ENCODE peak calls at places on chromosomes 13 and 19, in four cellular contexts. F is ovary; P is CD8-positive, alpha-beta T cell; H is ascending aorta. D is an unnamed sample. For H3K4me1, the result is how much of the 10 kb centered on the place peaks cover.

GRCh38 chr19:1790054-1790762 is 21.9 kb downstream of the ATP8B3 start:
- DNase-seq in F (no peak), H (no peak), P (no peak), D (no peak)

GRCh38 chr19:31113250-31113685 is 236.0 kb downstream of the TSHZ3 start:
- DNase-seq in H (no peak), P (no peak), F (no peak), D (no peak)

GRCh38 chr19:45798995-45799517 is 6.4 kb upstream of the DMWD start:
- DNase-seq in F (peak), H (no peak), P (peak), D (no peak)

GRCh38 chr13:49530452-49530851 is 34.7 kb downstream of the PHF11 start:
- DNase-seq in P (no peak), F (no peak), H (no peak), D (no peak)

GRCh38 chr13:94537740-94538630 is 58.0 kb downstream of the TGDS start:
- DNase-seq in H (no peak), F (no peak), P (no peak), D (no peak)

GRCh38 chr19:51027126-51027806 is 850 bp upstream of the KLK11 start:
- DNase-seq in F (peak), H (no peak), P (no peak), D (no peak)

GRCh38 chr13:62626771-62627170 is 1211.1 kb upstream of the PCDH20 start:
- DNase-seq in H (no peak), F (no peak), P (no peak), D (no peak)

GRCh38 chr19:1773173-1773572 is 19.9 kb downstream of the ONECUT3 start:
- DNase-seq in F (no peak), P (no peak), H (no peak), D (no peak)

GRCh38 chr13:43935878-43936277 is 56.2 kb downstream of the LACC1 start:
- DNase-seq in H (no peak), F (no peak), P (no peak), D (no peak)

GRCh38 chr19:21568816-21569496 is 63.6 kb downstream of the ZNF429 start:
- DNase-seq in F (peak), H (peak), P (peak), D (peak)

GRCh38 chr19:38099966-38100365 is 124.1 kb downstream of the DPF1 start:
- DNase-seq in P (no peak), F (no peak), H (no peak), D (no peak)

GRCh38 chr19:17001603-17002183 is 24.9 kb downstream of the CPAMD8 start:
- DNase-seq in F (no peak), H (no peak), P (no peak), D (no peak)

GRCh38 chr19:17475541-17476115 is 5.3 kb downstream of the SLC27A1 start:
- DNase-seq in F (no peak), H (no peak), P (no peak), D (peak)

GRCh38 chr13:73939603-73940002 is 194.6 kb downstream of the KLF12 start:
- DNase-seq in F (no peak), H (no peak), P (no peak), D (no peak)

GRCh38 chr13:51207881-51208280 is 14.3 kb upstream of the FAM124A start:
- DNase-seq in P (no peak), F (no peak), H (no peak), D (no peak)

GRCh38 chr13:40619479-40619814 is 47.0 kb downstream of the FOXO1 start:
- DNase-seq in F (no peak), H (no peak), P (no peak), D (no peak)

GRCh38 chr19:18093439-18094161 is 4.0 kb upstream of the MAST3 start:
- DNase-seq in H (no peak), P (no peak), F (no peak), D (no peak)

GRCh38 chr19:6711078-6711361 is 9.4 kb downstream of the C3 start:
- DNase-seq in F (no peak), H (no peak), P (no peak), D (no peak)

GRCh38 chr19:343941-344624 is 513 bp downstream of the MIER2 start:
- DNase-seq in P (no peak), F (no peak), H (no peak), D (no peak)

GRCh38 chr19:55348317-55349034 is 6.0 kb downstream of the COX6B2 start:
- DNase-seq in F (no peak), H (no peak), P (no peak), D (no peak)

GRCh38 chr19:34319785-34320184 is 45.2 kb upstream of the GPI start:
- DNase-seq in F (no peak), P (no peak), H (peak), D (peak)

GRCh38 chr13:105442941-105443340 is 1092.5 kb downstream of the EFNB2 start:
- DNase-seq in P (no peak), F (no peak), H (no peak), D (no peak)

GRCh38 chr19:17806945-17807344 is 12.0 kb downstream of the B3GNT3 start:
- DNase-seq in P (no peak), H (no peak), F (no peak), D (no peak)

GRCh38 chr13:22980936-22981335 is 199.8 kb upstream of the SGCG start:
- DNase-seq in F (no peak), P (no peak), H (no peak), D (no peak)

GRCh38 chr13:32964987-32965386 is 51.2 kb upstream of the KL start:
- DNase-seq in P (no peak), H (no peak), F (no peak), D (no peak)

GRCh38 chr13:61417171-61417570 is 1.5 kb upstream of the PCDH20 start:
- DNase-seq in F (no peak), H (no peak), P (no peak), D (no peak)

GRCh38 chr19:49359851-49360845 is 2.1 kb downstream of the TEAD2 start:
- DNase-seq in H (no peak), F (no peak), P (no peak), D (no peak)

GRCh38 chr13:44355643-44356042 is 18.0 kb upstream of the SERP2 start:
- DNase-seq in H (no peak), P (no peak), F (no peak), D (no peak)

GRCh38 chr13:113161433-113161832 is 3.0 kb downstream of the PROZ start:
- DNase-seq in H (no peak), F (no peak), P (no peak), D (no peak)

GRCh38 chr13:106610511-106610910 is 42.6 kb upstream of the ARGLU1 start:
- DNase-seq in F (no peak), H (no peak), P (no peak), D (no peak)

GRCh38 chr19:53879145-53880037 is 2.6 kb upstream of the PRKCG start:
- DNase-seq in P (peak), H (peak), F (peak), D (peak)

GRCh38 chr19:35903550-35904179 is 1.3 kb downstream of the HCST start:
- DNase-seq in P (peak), H (peak), F (peak), D (peak)
- H3K4me1 ChIP-seq in P (under half), H (under half), F (under half), D (under half)

DNA sequence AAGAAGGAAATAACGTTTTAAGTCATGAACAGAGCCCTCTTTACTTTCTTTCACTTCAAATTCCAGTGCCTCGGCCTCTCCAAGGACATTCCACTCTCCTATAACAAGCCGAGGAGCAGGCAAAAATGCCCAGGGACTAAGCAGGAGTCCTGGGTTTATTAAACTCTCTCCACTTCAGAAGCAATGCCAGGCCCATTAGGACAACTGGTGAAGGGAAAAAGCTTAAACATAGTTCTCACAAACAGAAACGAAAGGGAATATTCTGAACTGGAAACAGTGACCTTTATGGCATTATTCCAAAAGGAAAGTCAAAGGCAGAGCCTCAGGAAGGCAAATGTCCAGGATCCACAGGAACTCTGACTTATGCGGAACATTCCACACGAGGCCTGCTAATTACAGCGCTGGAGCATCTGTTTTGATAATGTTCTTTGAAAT is 30.9 kb upstream of the MED4 start:
- DNase-seq in P (no peak), H (no peak), F (no peak), D (no peak)
- H3K27ac ChIP-seq in P (no peak), H (peak), F (peak), D (peak)

DNA sequence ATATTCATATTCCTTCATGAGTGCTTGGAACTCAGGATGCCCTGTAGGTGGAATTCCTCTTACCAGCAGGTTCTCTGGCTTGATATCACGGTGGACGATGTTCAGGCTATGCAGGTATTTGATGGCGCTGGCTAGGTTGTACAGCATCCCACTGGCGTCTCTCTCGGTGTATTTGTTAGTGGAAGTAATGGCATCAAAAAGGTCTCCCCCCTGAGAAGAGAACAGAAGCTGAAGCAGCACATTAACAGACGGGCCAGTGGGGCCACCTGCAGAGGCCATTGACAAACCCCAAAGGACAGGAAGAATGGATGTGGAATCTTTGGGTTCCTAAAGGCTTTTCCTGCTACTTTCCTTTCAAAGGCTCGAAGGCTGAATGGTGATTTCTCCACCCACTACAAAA is 308.5 kb downstream of the DCLK1 start:
- DNase-seq in H (no peak), F (no peak), P (no peak), D (no peak)
- H3K4me1 ChIP-seq in H (under half), F (under half), P (under half), D (under half)

DNA sequence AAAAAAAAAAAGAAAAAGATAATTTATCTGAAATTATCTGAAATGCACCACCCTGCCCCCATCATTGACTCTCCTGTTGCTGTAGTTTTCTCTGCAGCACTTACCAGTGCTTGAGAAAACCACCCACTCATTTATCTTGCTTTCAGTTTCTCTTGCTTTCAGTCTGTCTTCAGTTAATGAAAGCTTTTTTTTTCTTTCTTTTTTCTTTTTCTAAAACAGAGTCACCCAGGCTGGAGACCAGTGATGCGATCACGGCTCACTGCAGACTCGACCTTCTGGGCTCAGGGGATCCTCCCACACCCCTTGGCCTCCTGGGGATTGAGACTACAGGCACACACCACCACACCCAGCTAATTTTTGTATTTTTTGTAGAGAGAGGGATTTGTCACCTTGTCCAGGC is 4.3 kb upstream of the ACP5 start:
- DNase-seq in P (peak), H (no peak), F (no peak), D (no peak)
- H3K27ac ChIP-seq in P (peak), H (no peak), F (no peak), D (no peak)

DNA sequence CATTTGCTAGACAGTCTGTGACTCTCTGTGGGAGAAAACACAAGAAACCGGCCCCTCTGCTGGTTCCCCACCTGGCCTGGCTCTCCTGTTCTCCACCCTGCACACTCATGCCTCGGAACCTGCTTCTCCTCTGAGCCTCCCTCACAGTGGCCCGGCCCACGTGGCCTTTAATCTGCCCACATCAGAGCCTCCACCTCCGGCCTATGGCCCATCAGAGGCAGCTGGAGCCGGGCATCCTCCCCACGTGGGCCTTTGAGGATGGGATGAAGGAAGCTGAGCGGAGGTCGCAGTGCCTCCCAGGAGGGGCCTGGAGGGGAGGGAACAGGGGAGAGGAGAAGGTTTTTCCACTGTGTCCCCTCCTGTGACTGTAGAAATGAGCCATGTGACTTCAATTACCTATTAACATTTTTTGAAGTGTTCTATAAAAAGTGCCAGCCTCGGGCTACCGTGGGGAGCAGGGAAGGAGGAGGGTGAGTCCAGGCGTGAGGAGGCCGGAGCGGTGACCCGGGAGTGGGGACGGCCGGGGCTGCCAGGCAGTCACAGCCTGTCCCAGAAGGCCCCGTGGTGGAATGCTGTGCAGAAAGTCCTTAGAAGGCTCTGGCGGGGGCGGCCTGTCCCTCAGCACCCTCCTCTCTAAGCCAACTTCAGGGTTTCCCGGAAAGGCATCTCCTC is 24.6 kb upstream of the SLC1A5 start:
- DNase-seq in P (no peak), H (no peak), F (peak), D (peak)
- H3K4me1 ChIP-seq in P (under half), H (under half), F (under half), D (under half)

DNA sequence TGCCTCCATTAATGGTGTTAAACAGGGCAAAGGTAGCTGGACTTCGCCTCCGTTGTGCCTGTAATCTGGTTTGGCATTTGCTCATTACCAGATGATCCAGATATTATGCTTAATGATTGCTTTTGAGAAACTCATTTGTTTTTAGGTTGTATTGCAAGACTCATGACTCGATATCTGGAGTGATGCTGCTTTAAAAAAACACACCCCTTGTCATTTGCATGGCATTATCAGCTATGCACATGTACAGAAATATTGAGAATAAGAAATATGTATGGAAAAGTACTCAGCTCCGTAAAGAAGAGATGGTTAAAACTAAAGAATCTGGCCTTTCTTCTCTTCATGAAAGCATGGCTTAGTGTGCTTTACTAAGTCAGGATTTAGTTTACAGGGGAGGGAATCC is 95.0 kb downstream of the ARHGEF7 start:
- DNase-seq in F (no peak), P (no peak), H (no peak), D (no peak)
- H3K27ac ChIP-seq in F (no peak), P (no peak), H (peak), D (peak)

DNA sequence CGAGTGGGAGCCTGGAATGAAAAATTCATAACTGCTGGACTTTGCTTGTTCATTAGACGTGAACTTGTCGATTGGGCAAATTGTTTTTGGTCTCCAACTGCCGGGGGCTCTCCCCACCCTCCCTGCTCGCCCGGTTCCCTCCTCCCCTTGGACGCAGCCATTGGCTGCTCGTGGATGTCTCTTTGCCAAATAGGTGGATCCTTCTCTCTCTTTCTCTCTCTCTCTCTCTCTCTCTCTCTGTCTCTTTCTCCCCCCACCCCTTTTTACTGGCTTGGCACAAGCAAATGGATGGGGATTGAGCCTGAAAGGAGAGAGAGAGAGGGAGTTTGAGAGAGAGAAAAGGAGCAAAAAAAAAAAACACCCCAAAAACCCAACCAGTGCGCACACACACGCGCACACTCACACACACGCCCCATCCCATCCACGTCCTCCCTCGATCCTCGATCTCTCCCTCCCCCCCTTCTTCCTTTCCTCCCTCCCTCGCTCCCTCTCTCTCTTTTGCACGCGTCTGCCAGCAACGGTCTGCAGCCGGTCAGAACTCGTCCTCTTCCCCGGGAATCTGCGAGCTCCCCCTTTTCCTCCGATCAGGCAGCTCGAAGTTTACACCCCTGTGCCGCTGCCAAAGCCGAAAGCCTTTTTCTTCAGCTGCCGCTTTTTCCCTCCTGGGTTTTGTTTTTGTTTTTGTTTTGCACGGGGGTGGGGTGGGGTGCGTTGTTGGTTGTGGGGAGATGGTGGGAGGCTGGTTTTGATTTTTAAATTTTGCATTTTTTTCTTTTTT is 27.8 kb downstream of the NFIX start:
- DNase-seq in P (no peak), H (no peak), F (peak), D (peak)
- H3K4me1 ChIP-seq in P (under half), H (under half), F (under half), D (half or more)

GRCh38 chr19:29326351-29326750 is 113.4 kb upstream of the UQCRFS1 start:
- DNase-seq in H (no peak), F (no peak), P (no peak), D (no peak)
- H3K27ac ChIP-seq in H (no peak), F (no peak), P (no peak), D (no peak)

GRCh38 chr19:42420055-42420544 is 7.1 kb downstream of the LIPE start:
- DNase-seq in H (no peak), F (peak), P (peak), D (no peak)
- H3K4me1 ChIP-seq in H (under half), F (under half), P (under half), D (under half)

GRCh38 chr13:99746857-99747710 is 224.5 kb downstream of the ZIC5 start:
- DNase-seq in F (no peak), P (no peak), H (no peak), D (no peak)
- H3K27ac ChIP-seq in F (no peak), P (no peak), H (no peak), D (no peak)

D was measured in tibial artery.